ENCODE peak calls at places on chromosome 17, in seven cellular contexts. One of them, this sample, is unnamed.

GRCh38 chr17:18143044-18143936 is 34.7 kb downstream of the MYO15A start:
- DNase-seq in GM06990: no peak
- DNase-seq in tibial artery: no peak
- DNase-seq in fibroblast of lung: peak; percentile 13
- DNase-seq in AG04449: no peak
- DNase-seq in body of pancreas: no peak
- DNase-seq in Peyer's patch: no peak
- DNase-seq in this sample: peak; percentile 33

GRCh38 chr17:51820766-51821165 is 337.7 kb downstream of the CA10 start:
- DNase-seq in tibial artery: no peak
- DNase-seq in AG04449: no peak
- DNase-seq in GM06990: no peak
- DNase-seq in Peyer's patch: no peak
- DNase-seq in fibroblast of lung: no peak
- DNase-seq in body of pancreas: no peak
- DNase-seq in this sample: no peak

GRCh38 chr17:15262291-15263205 is 2.6 kb downstream of the PMP22 start:
- DNase-seq in tibial artery: peak; percentile 97
- DNase-seq in Peyer's patch: peak; percentile 93
- DNase-seq in body of pancreas: peak; percentile 78
- DNase-seq in fibroblast of lung: peak; percentile 94
- DNase-seq in GM06990: peak; percentile 10
- DNase-seq in AG04449: no peak
- DNase-seq in this sample: no peak

GRCh38 chr17:45364531-45365390 is 47.9 kb upstream of the MAP3K14 start:
- DNase-seq in AG04449: no peak
- DNase-seq in GM06990: no peak
- DNase-seq in tibial artery: no peak
- DNase-seq in Peyer's patch: no peak
- DNase-seq in fibroblast of lung: no peak
- DNase-seq in body of pancreas: no peak
- DNase-seq in this sample: no peak

GRCh38 chr17:57899822-57900221 is 50.0 kb upstream of the MRPS23 start:
- DNase-seq in Peyer's patch: peak; percentile 76
- DNase-seq in AG04449: no peak
- DNase-seq in body of pancreas: peak; percentile 85
- DNase-seq in GM06990: no peak
- DNase-seq in fibroblast of lung: no peak
- DNase-seq in tibial artery: no peak
- DNase-seq in this sample: peak; percentile 26

GRCh38 chr17:71412803-71413202 is 708.0 kb upstream of the SOX9 start:
- DNase-seq in GM06990: no peak
- DNase-seq in body of pancreas: no peak
- DNase-seq in tibial artery: no peak
- DNase-seq in fibroblast of lung: peak; percentile 98
- DNase-seq in Peyer's patch: no peak
- DNase-seq in AG04449: peak; percentile 93
- DNase-seq in this sample: peak; percentile 63

GRCh38 chr17:17051791-17052461 is 9.7 kb downstream of the MPRIP start:
- DNase-seq in GM06990: no peak
- DNase-seq in fibroblast of lung: no peak
- DNase-seq in body of pancreas: peak; percentile 46
- DNase-seq in AG04449: no peak
- DNase-seq in Peyer's patch: peak; percentile 74
- DNase-seq in tibial artery: peak; percentile 64
- DNase-seq in this sample: no peak

GRCh38 chr17:17781591-17782424 is 55.0 kb downstream of the SREBF1 start:
- DNase-seq in body of pancreas: peak; percentile 74
- DNase-seq in GM06990: no peak
- DNase-seq in Peyer's patch: peak; percentile 63
- DNase-seq in AG04449: no peak
- DNase-seq in tibial artery: peak; percentile 93
- DNase-seq in fibroblast of lung: peak; percentile 67
- DNase-seq in this sample: no peak

GRCh38 chr17:68599091-68599872 is 1.9 kb downstream of the FAM20A start:
- DNase-seq in GM06990: no peak
- DNase-seq in body of pancreas: no peak
- DNase-seq in fibroblast of lung: peak; percentile 65
- DNase-seq in tibial artery: no peak
- DNase-seq in Peyer's patch: no peak
- DNase-seq in AG04449: no peak
- DNase-seq in this sample: no peak

GRCh38 chr17:16930571-16931317 is 41.2 kb downstream of the TNFRSF13B start:
- DNase-seq in AG04449: no peak
- DNase-seq in GM06990: no peak
- DNase-seq in tibial artery: no peak
- DNase-seq in Peyer's patch: peak; percentile 42
- DNase-seq in fibroblast of lung: no peak
- DNase-seq in body of pancreas: no peak
- DNase-seq in this sample: no peak

GRCh38 chr17:31787857-31788570 is 71.0 kb downstream of the COPRS start:
- DNase-seq in body of pancreas: no peak
- DNase-seq in AG04449: peak; percentile 78
- DNase-seq in tibial artery: peak; percentile 90
- DNase-seq in fibroblast of lung: peak; percentile 87
- DNase-seq in GM06990: no peak
- DNase-seq in Peyer's patch: no peak
- DNase-seq in this sample: no peak

GRCh38 chr17:28347261-28347891 is 10.0 kb downstream of the POLDIP2 start:
- DNase-seq in body of pancreas: peak; percentile 39
- DNase-seq in AG04449: peak; percentile 78
- DNase-seq in fibroblast of lung: peak; percentile 85
- DNase-seq in GM06990: no peak
- DNase-seq in tibial artery: no peak
- DNase-seq in Peyer's patch: peak; percentile 25
- DNase-seq in this sample: no peak

GRCh38 chr17:75525806-75526554 is 483 bp downstream of the LLGL2 start:
- DNase-seq in GM06990: no peak
- DNase-seq in tibial artery: no peak
- DNase-seq in fibroblast of lung: no peak
- DNase-seq in AG04449: no peak
- DNase-seq in Peyer's patch: peak; percentile 78
- DNase-seq in body of pancreas: peak; percentile 63
- DNase-seq in this sample: no peak

DNA sequence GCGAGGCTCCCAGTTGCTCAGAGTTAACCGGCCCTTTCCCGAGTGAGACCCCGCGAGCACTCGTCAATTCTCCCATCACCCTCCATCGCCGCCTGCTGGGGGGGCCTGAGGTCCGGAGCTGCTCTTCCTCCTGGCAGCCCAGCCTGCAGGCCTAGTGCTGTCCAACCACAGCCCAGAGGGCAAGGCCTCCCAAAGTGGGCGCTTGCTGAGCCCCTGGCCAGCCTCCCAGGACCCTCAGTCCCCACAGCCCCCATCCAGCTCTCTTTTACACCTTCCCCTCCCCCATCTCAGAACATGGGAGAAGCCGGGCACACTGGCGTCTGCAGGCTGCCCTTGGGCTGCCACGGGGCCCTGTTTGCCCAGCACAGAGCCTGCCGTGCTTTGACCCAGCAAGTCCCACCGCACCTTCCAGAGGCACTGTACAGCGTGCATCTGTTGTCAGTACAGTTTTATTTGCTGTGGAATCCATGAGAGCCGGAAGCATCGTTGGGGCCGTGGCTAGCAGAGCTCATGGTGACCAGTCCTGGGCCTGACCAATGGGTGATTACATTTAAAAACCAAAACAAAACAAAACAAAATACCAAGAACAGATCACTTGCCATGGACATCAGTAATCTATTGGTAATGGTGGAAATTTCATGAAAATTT is 96.1 kb upstream of the CBX4 start:
- DNase-seq in Peyer's patch: no peak
- DNase-seq in AG04449: no peak
- DNase-seq in body of pancreas: no peak
- DNase-seq in tibial artery: no peak
- DNase-seq in GM06990: no peak
- DNase-seq in fibroblast of lung: no peak
- DNase-seq in this sample: no peak
- TF ChIP-seq CTCF in Peyer's patch: no peak
- TF ChIP-seq CTCF in AG04449: no peak
- TF ChIP-seq CTCF in body of pancreas: no peak
- TF ChIP-seq CTCF in tibial artery: no peak
- TF ChIP-seq CTCF in GM06990: no peak
- TF ChIP-seq CTCF in fibroblast of lung: no peak
- TF ChIP-seq CTCF in this sample: no peak

GRCh38 chr17:63696381-63696961 is 3.5 kb downstream of the LIMD2 start:
- DNase-seq in AG04449: no peak
- DNase-seq in Peyer's patch: no peak
- DNase-seq in tibial artery: no peak
- DNase-seq in fibroblast of lung: peak; percentile 38
- DNase-seq in body of pancreas: peak; percentile 40
- DNase-seq in GM06990: peak; percentile 46
- DNase-seq in this sample: peak; percentile 86
- H3K4me3 ChIP-seq in AG04449: no peak overlapping the region
- H3K4me3 ChIP-seq in Peyer's patch: no peak overlapping the region
- H3K4me3 ChIP-seq in tibial artery: no peak overlapping the region
- H3K4me3 ChIP-seq in fibroblast of lung: no peak overlapping the region
- H3K4me3 ChIP-seq in body of pancreas: no peak overlapping the region
- H3K4me3 ChIP-seq in GM06990: peak overlapping the region; percentile 91
- H3K4me3 ChIP-seq in this sample: peak overlapping the region; percentile 87

GRCh38 chr17:79907855-79908254 is 68.6 kb upstream of the CBX4 start:
- DNase-seq in tibial artery: no peak
- DNase-seq in AG04449: no peak
- DNase-seq in GM06990: no peak
- DNase-seq in fibroblast of lung: peak; percentile 45
- DNase-seq in body of pancreas: no peak
- DNase-seq in Peyer's patch: peak; percentile 61
- DNase-seq in this sample: no peak

GRCh38 chr17:79904865-79905264 is 65.6 kb upstream of the CBX4 start:
- DNase-seq in fibroblast of lung: no peak
- DNase-seq in tibial artery: peak; percentile 27
- DNase-seq in GM06990: no peak
- DNase-seq in body of pancreas: no peak
- DNase-seq in AG04449: no peak
- DNase-seq in Peyer's patch: no peak
- DNase-seq in this sample: no peak

GRCh38 chr17:79905832-79906231 is 66.6 kb upstream of the CBX4 start:
- DNase-seq in Peyer's patch: no peak
- DNase-seq in body of pancreas: no peak
- DNase-seq in fibroblast of lung: no peak
- DNase-seq in GM06990: no peak
- DNase-seq in tibial artery: peak; percentile 53
- DNase-seq in AG04449: no peak
- DNase-seq in this sample: no peak

GRCh38 chr17:79909121-79909520 is 69.9 kb upstream of the CBX4 start:
- DNase-seq in GM06990: no peak
- DNase-seq in fibroblast of lung: no peak
- DNase-seq in Peyer's patch: peak; percentile 16
- DNase-seq in body of pancreas: no peak
- DNase-seq in tibial artery: no peak
- DNase-seq in AG04449: no peak
- DNase-seq in this sample: no peak

DNA sequence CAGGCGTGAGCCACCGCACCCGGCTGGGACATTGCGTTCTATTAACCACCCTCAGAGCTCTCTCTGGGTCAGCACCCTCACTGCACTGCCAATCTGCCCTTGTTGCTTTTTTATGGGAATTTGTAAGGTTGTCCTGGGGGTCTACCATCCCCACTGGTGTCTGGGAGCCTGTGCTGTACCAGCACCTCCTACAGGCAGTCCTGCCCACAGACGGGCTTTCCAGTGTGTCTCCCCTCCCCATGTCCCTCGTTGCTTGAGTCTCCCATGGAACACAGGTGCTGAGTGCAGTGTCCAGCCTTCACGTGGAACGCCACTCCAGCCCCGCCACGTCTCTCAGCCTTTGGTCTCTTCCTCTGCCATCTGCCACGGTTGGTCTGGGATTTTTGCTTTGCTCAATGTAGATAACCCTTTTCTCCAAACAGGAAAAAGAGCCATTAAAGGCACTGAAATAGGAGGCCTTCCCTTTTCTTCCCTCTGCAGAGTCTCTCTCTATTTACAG is 68.0 kb upstream of the CBX4 start:
- DNase-seq in tibial artery: no peak
- DNase-seq in GM06990: no peak
- DNase-seq in body of pancreas: no peak
- DNase-seq in Peyer's patch: peak; percentile 26
- DNase-seq in AG04449: no peak
- DNase-seq in fibroblast of lung: no peak
- DNase-seq in this sample: no peak
- TF ChIP-seq CTCF in tibial artery: no peak
- TF ChIP-seq CTCF in GM06990: no peak
- TF ChIP-seq CTCF in body of pancreas: no peak
- TF ChIP-seq CTCF in Peyer's patch: no peak
- TF ChIP-seq CTCF in AG04449: no peak
- TF ChIP-seq CTCF in fibroblast of lung: no peak
- TF ChIP-seq CTCF in this sample: no peak

GRCh38 chr17:79812206-79812968 is 15.5 kb upstream of the CBX8 start:
- DNase-seq in tibial artery: no peak
- DNase-seq in body of pancreas: no peak
- DNase-seq in GM06990: no peak
- DNase-seq in Peyer's patch: no peak
- DNase-seq in AG04449: no peak
- DNase-seq in fibroblast of lung: no peak
- DNase-seq in this sample: no peak

GRCh38 chr17:79814966-79815835 is 18.3 kb upstream of the CBX8 start:
- DNase-seq in tibial artery: no peak
- DNase-seq in AG04449: no peak
- DNase-seq in body of pancreas: peak; percentile 80
- DNase-seq in fibroblast of lung: no peak
- DNase-seq in GM06990: no peak
- DNase-seq in Peyer's patch: peak; percentile 64
- DNase-seq in this sample: no peak

GRCh38 chr17:79812969-79813825 is 16.3 kb upstream of the CBX8 start:
- DNase-seq in Peyer's patch: no peak
- DNase-seq in tibial artery: no peak
- DNase-seq in AG04449: no peak
- DNase-seq in GM06990: no peak
- DNase-seq in body of pancreas: no peak
- DNase-seq in fibroblast of lung: no peak
- DNase-seq in this sample: peak; percentile 47

GRCh38 chr17:79814624-79814965 is 17.7 kb upstream of the CBX8 start:
- DNase-seq in AG04449: no peak
- DNase-seq in fibroblast of lung: no peak
- DNase-seq in body of pancreas: no peak
- DNase-seq in GM06990: no peak
- DNase-seq in Peyer's patch: no peak
- DNase-seq in tibial artery: no peak
- DNase-seq in this sample: no peak

DNA sequence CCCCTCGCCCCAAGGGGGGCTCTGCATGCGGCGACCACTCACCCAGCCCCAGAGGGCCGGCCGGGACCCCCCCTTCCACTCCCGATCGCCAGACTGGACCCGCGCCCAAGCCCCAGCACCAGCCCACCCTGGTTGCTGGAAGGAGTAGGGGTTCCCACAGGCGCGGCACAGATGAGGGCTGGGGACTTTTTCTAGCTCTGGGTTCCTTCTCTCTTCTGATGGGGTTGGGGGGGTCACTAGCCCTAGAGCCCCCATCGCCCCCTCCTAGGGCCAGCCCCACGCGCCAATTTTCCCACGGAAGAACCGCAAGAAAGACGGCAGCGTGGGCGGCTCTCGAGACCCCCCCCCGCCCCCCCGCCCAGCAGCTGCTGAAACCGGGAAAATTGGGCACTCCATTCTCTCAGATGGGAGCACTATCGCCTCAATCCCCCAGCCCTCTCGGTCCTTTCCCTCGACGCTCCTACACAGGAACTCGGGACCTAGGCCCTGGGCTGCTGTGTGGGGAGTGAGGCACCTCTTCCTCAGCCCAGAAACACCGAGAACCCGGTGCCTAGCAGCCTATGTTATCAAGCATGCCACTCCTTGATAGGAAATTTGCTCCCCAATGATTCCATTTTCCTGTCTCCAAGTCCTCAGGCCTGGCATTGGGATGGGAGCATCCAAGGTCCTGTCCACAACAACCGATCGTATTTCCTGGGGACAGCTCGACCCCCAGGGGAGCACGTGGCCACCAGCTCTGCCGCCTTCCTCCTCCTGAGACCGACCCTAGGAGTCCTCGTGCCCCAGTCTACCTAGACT is 17.1 kb upstream of the CBX8 start:
- DNase-seq in body of pancreas: no peak
- DNase-seq in tibial artery: no peak
- DNase-seq in Peyer's patch: no peak
- DNase-seq in GM06990: no peak
- DNase-seq in fibroblast of lung: no peak
- DNase-seq in AG04449: no peak
- DNase-seq in this sample: no peak
- H3K4me3 ChIP-seq in body of pancreas: no peak overlapping the region
- H3K4me3 ChIP-seq in tibial artery: no peak overlapping the region
- H3K4me3 ChIP-seq in Peyer's patch: peak overlapping the region; percentile 26
- H3K4me3 ChIP-seq in GM06990: no peak overlapping the region
- H3K4me3 ChIP-seq in fibroblast of lung: no peak overlapping the region
- H3K4me3 ChIP-seq in AG04449: no peak overlapping the region
- H3K4me3 ChIP-seq in this sample: peak overlapping the region; percentile 18